ENCODE peak calls at places on chromosomes 3 and 15, in six cellular contexts. H is colonic mucosa; Q is HCEC 1CT; V is fibroblast of the aortic adventitia; J is activated naive CD4-positive, alpha-beta T cell treated with anti-CD3 and anti-CD28 coated beads for 36 hours; G is substantia nigra. I is an unnamed sample.

GRCh38 chr15:100050877-100051786 is 290.6 kb downstream of the ADAMTS17 start:
- DNase-seq in H (peak), Q (no peak), V (no peak), J (no peak), G (no peak), I (no peak)

GRCh38 chr3:12193485-12194165 is 34.9 kb upstream of the TIMP4 start:
- DNase-seq in H (peak), Q (peak), V (peak), J (peak), G (no peak), I (no peak)

GRCh38 chr15:67758610-67759300 is 66.6 kb upstream of the SKOR1 start:
- DNase-seq in H (no peak), Q (no peak), V (peak), J (no peak), G (no peak), I (no peak)

GRCh38 chr3:152707314-152707713 is 127.6 kb upstream of the P2RY1 start:
- DNase-seq in H (no peak), Q (no peak), V (no peak), J (no peak), G (no peak), I (no peak)

GRCh38 chr3:124837730-124838186 is 49.4 kb downstream of the ITGB5 start:
- DNase-seq in H (peak), Q (peak), V (peak), J (no peak), G (no peak), I (no peak)

GRCh38 chr3:43999920-44000319 is 241.8 kb upstream of the TOPAZ1 start:
- DNase-seq in H (no peak), Q (no peak), V (no peak), J (no peak), G (no peak), I (peak)

GRCh38 chr3:106438916-106439315 is 570.1 kb upstream of the CBLB start:
- DNase-seq in H (no peak), Q (no peak), V (no peak), J (no peak), G (no peak), I (no peak)

GRCh38 chr3:45479627-45480026 is 91.3 kb downstream of the LARS2 start:
- DNase-seq in H (no peak), Q (peak), V (peak), J (no peak), G (no peak), I (no peak)

GRCh38 chr3:28081533-28081947 is 159.9 kb upstream of the CMC1 start:
- DNase-seq in H (no peak), Q (no peak), V (no peak), J (no peak), G (no peak), I (no peak)

I was measured in OCI-LY7.